ENCODE peak calls at places on chromosome 1, in ten cellular contexts. Q is vagina, P is spleen, C is suprapubic skin, K is A549, N is ovary, A is Peyer's patch, L is gastrocnemius medialis, J is body of pancreas, U is IMR-90. G is an unnamed sample.

GRCh38 chr1:228000416-228000815 is 6.4 kb upstream of the WNT3A start:
- DNase-seq in Q (peak; percentile 81), P (peak; percentile 24), C (no peak), K (no peak), N (no peak), A (no peak), L (peak; percentile 3), J (no peak), U (no peak), G (no peak)

GRCh38 chr1:65434760-65435159 is 14.3 kb downstream of the LEPR start:
- DNase-seq in Q (no peak), P (no peak), C (no peak), K (no peak), N (no peak), A (no peak), L (no peak), J (no peak), U (no peak), G (no peak)

GRCh38 chr1:200038987-200039848 is 11.7 kb downstream of the NR5A2 start:
- DNase-seq in Q (no peak), P (peak; percentile 81), C (no peak), K (peak; percentile 71), N (no peak), A (peak; percentile 60), L (no peak), J (peak; percentile 78), U (no peak), G (no peak)

GRCh38 chr1:178704833-178705232 is 20.2 kb upstream of the RALGPS2 start:
- DNase-seq in Q (no peak), P (no peak), C (no peak), K (no peak), N (no peak), A (no peak), L (no peak), J (no peak), U (no peak), G (no peak)

GRCh38 chr1:1979482-1980165 is 24.0 kb downstream of the CFAP74 start:
- DNase-seq in Q (no peak), P (no peak), C (no peak), K (no peak), N (no peak), A (no peak), L (no peak), J (no peak), U (no peak), G (no peak)

GRCh38 chr1:110310300-110310699 is 28.9 kb upstream of the RBM15 start:
- DNase-seq in Q (no peak), P (no peak), C (no peak), K (no peak), N (no peak), A (peak; percentile 30), L (no peak), J (peak; percentile 27), U (no peak), G (no peak)

GRCh38 chr1:177301425-177302124 is 130.8 kb downstream of the BRINP2 start:
- DNase-seq in Q (no peak), P (no peak), C (no peak), K (no peak), N (no peak), A (no peak), L (no peak), J (no peak), U (no peak), G (no peak)

GRCh38 chr1:7652551-7653098 is 118.5 kb upstream of the VAMP3 start:
- DNase-seq in Q (no peak), P (no peak), C (no peak), K (no peak), N (no peak), A (no peak), L (no peak), J (no peak), U (no peak), G (no peak)

GRCh38 chr1:44213222-44214112 is at the start of gene DMAP1:
- DNase-seq in Q (no peak), P (peak; percentile 94), C (peak; percentile 90), K (peak; percentile 36), N (peak; percentile 75), A (peak; percentile 89), L (peak; percentile 74), J (peak; percentile 88), U (peak; percentile 83), G (peak; percentile 58)

GRCh38 chr1:37922767-37923550 is 23.9 kb downstream of the INPP5B start:
- DNase-seq in Q (no peak), P (peak; percentile 82), C (no peak), K (no peak), N (no peak), A (peak; percentile 75), L (no peak), J (no peak), U (no peak), G (no peak)
- H3K27ac ChIP-seq in Q (no peak overlapping the region), P (peak overlapping the region; percentile 65), C (no peak overlapping the region), K (no peak overlapping the region), N (no peak overlapping the region), A (peak overlapping the region; percentile 48), L (no peak overlapping the region), J (no peak overlapping the region), U (no peak overlapping the region), G (no peak overlapping the region)

GRCh38 chr1:160098852-160099647 is 631 bp upstream of the IGSF8 start:
- DNase-seq in Q (no peak), P (peak; percentile 100), C (peak; percentile 99), K (peak; percentile 92), N (peak; percentile 98), A (peak; percentile 99), L (peak; percentile 98), J (peak; percentile 98), U (peak; percentile 87), G (peak; percentile 95)
- TF ChIP-seq POLR2A in Q (peak; percentile 58), P (no peak), C (peak; percentile 63), K (peak; percentile 17), N (peak; percentile 71), A (peak; percentile 64), L (peak; percentile 21), J (peak; percentile 41), U (no peak), G (no peak)

GRCh38 chr1:81702903-81703302 is 97.8 kb upstream of the ADGRL2 start:
- DNase-seq in Q (no peak), P (no peak), C (no peak), K (no peak), N (no peak), A (no peak), L (no peak), J (no peak), U (peak; percentile 95), G (no peak)

GRCh38 chr1:81703736-81704463 is 96.8 kb upstream of the ADGRL2 start:
- DNase-seq in Q (no peak), P (no peak), C (no peak), K (no peak), N (no peak), A (no peak), L (no peak), J (no peak), U (peak; percentile 78), G (no peak)

GRCh38 chr1:81702079-81702715 is 98.5 kb upstream of the ADGRL2 start:
- DNase-seq in Q (no peak), P (no peak), C (no peak), K (no peak), N (no peak), A (no peak), L (no peak), J (no peak), U (no peak), G (no peak)

GRCh38 chr1:81701071-81701470 is 99.7 kb upstream of the ADGRL2 start:
- DNase-seq in Q (no peak), P (no peak), C (no peak), K (no peak), N (no peak), A (no peak), L (no peak), J (no peak), U (no peak), G (no peak)

GRCh38 chr1:81703352-81703735 is 97.4 kb upstream of the ADGRL2 start:
- DNase-seq in Q (no peak), P (no peak), C (no peak), K (no peak), N (no peak), A (no peak), L (no peak), J (no peak), U (peak; percentile 79), G (no peak)
- H3K27ac ChIP-seq in Q (no peak overlapping the region), P (no peak overlapping the region), C (no peak overlapping the region), K (peak overlapping the region; percentile 75), N (no peak overlapping the region), A (no peak overlapping the region), L (no peak overlapping the region), J (no peak overlapping the region), U (peak overlapping the region; percentile 84), G (no peak overlapping the region)

GRCh38 chr1:211258310-211258755 is 833 bp upstream of the RCOR3 start:
- DNase-seq in Q (no peak), P (peak; percentile 91), C (peak; percentile 85), K (peak; percentile 74), N (peak; percentile 83), A (peak; percentile 86), L (peak; percentile 81), J (peak; percentile 90), U (peak; percentile 60), G (peak; percentile 45)

GRCh38 chr1:211261229-211261628 is 2.1 kb downstream of the RCOR3 start:
- DNase-seq in Q (no peak), P (no peak), C (no peak), K (no peak), N (no peak), A (no peak), L (no peak), J (no peak), U (no peak), G (no peak)

GRCh38 chr1:211258756-211259595 is at the start of gene RCOR3:
- DNase-seq in Q (no peak), P (peak; percentile 99), C (peak; percentile 94), K (peak; percentile 68), N (peak; percentile 94), A (peak; percentile 97), L (peak; percentile 93), J (peak; percentile 94), U (peak; percentile 87), G (peak; percentile 89)

GRCh38 chr1:211259596-211260126 is 495 bp downstream of the RCOR3 start:
- DNase-seq in Q (no peak), P (no peak), C (no peak), K (peak; percentile 31), N (peak; percentile 72), A (no peak), L (peak; percentile 59), J (peak; percentile 52), U (no peak), G (peak; percentile 26)

DNA sequence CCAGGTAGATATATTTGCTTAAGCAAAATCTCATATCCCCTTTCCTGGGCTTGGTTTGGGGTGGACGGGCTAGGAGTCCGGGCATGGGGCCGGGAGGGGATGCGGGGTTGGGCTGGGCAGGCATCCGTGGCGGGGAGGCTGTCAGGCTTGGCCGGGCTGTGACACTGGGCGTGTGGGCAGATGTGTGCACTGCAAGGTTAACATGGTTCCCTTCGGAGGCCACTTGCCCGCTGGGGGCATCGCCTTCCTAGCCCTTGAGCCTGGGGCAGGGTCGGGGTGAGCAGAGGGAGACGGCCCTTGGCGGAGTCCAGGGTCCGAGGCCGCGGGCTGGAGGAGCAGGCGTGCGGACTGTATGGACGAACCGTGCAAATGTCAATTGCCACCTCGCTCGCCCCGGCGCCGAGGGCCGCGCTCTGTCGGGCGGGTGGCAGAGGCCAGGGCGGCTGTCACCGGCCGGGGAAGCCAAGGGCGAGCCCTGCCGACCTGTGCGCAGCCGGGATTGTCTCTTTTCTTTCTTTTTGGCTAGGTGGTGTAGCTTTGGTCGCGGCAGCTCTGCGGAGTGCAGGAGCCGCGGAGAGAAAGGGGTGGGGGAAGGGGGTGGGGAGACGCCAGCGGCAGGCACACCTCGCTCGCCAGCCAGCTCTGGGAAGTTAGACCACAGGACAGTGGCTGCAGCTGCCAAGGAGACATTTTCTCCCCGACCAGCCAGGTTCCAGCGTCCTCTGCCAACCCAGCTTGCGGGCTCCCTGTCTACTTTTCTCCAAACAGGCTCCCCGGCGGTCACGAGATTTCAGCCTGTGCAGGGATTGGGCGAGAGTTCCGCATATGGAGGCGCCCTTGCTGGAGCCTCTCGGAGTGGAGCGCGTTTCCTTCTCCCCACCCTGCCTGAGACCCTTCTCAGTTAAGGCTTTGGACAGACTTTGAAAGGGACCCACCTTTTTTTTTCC is 1.3 kb downstream of the RCOR3 start:
- DNase-seq in Q (no peak), P (peak; percentile 95), C (peak; percentile 90), K (peak; percentile 82), N (peak; percentile 57), A (peak; percentile 90), L (peak; percentile 95), J (peak; percentile 91), U (peak; percentile 61), G (peak; percentile 61)
- TF ChIP-seq POLR2A in Q (no peak), P (no peak), C (no peak), K (peak; percentile 23), N (no peak), A (peak; percentile 47), L (peak; percentile 25), J (peak; percentile 57), U (peak; percentile 33), G (no peak)